ENCODE peak calls at places on chromosomes 3 and 15, in nine cellular contexts. One of them, this sample, is unnamed.

GRCh38 chr3:129654126-129654525 is 47.6 kb upstream of the PLXND1 start:
- DNase-seq in stimulated activated naive CD4-positive, alpha-beta T cell treated with Interleukin-2 at 50 U/mL for 16 hours: no peak
- DNase-seq in posterior cingulate gyrus: no peak
- DNase-seq in HTR-8/SVneo: no peak
- DNase-seq in gastrocnemius medialis: no peak
- DNase-seq in pancreas: no peak
- DNase-seq in H9: no peak
- DNase-seq in T-helper 9 cell: no peak
- DNase-seq in activated CD4-positive, CD25-positive, alpha-beta regulatory T cell: no peak
- DNase-seq in this sample: no peak

GRCh38 chr15:96544162-96544756 is 213.8 kb downstream of the NR2F2 start:
- DNase-seq in T-helper 9 cell: no peak
- DNase-seq in gastrocnemius medialis: no peak
- DNase-seq in posterior cingulate gyrus: no peak
- DNase-seq in HTR-8/SVneo: no peak
- DNase-seq in H9: no peak
- DNase-seq in stimulated activated naive CD4-positive, alpha-beta T cell treated with Interleukin-2 at 50 U/mL for 16 hours: no peak
- DNase-seq in activated CD4-positive, CD25-positive, alpha-beta regulatory T cell: no peak
- DNase-seq in pancreas: no peak
- DNase-seq in this sample: no peak

GRCh38 chr15:36392666-36393266 is 186.7 kb upstream of the CDIN1 start:
- DNase-seq in stimulated activated naive CD4-positive, alpha-beta T cell treated with Interleukin-2 at 50 U/mL for 16 hours: no peak
- DNase-seq in gastrocnemius medialis: no peak
- DNase-seq in HTR-8/SVneo: no peak
- DNase-seq in pancreas: no peak
- DNase-seq in H9: no peak
- DNase-seq in T-helper 9 cell: no peak
- DNase-seq in activated CD4-positive, CD25-positive, alpha-beta regulatory T cell: no peak
- DNase-seq in posterior cingulate gyrus: no peak
- DNase-seq in this sample: no peak

GRCh38 chr3:48858709-48859108 is 11.0 kb upstream of the PRKAR2A start:
- DNase-seq in HTR-8/SVneo: no peak
- DNase-seq in activated CD4-positive, CD25-positive, alpha-beta regulatory T cell: no peak
- DNase-seq in pancreas: no peak
- DNase-seq in T-helper 9 cell: no peak
- DNase-seq in H9: no peak
- DNase-seq in stimulated activated naive CD4-positive, alpha-beta T cell treated with Interleukin-2 at 50 U/mL for 16 hours: no peak
- DNase-seq in posterior cingulate gyrus: no peak
- DNase-seq in gastrocnemius medialis: no peak
- DNase-seq in this sample: no peak

GRCh38 chr15:92638291-92638708 is 17.3 kb downstream of the FAM174B start:
- DNase-seq in T-helper 9 cell: no peak
- DNase-seq in HTR-8/SVneo: no peak
- DNase-seq in stimulated activated naive CD4-positive, alpha-beta T cell treated with Interleukin-2 at 50 U/mL for 16 hours: no peak
- DNase-seq in activated CD4-positive, CD25-positive, alpha-beta regulatory T cell: no peak
- DNase-seq in H9: no peak
- DNase-seq in posterior cingulate gyrus: no peak
- DNase-seq in pancreas: peak; percentile 70
- DNase-seq in gastrocnemius medialis: no peak
- DNase-seq in this sample: peak; percentile 66

GRCh38 chr3:141308588-141309218 is 59.6 kb upstream of the ZBTB38 start:
- DNase-seq in HTR-8/SVneo: peak; percentile 34
- DNase-seq in activated CD4-positive, CD25-positive, alpha-beta regulatory T cell: no peak
- DNase-seq in stimulated activated naive CD4-positive, alpha-beta T cell treated with Interleukin-2 at 50 U/mL for 16 hours: no peak
- DNase-seq in posterior cingulate gyrus: peak; percentile 32
- DNase-seq in pancreas: peak; percentile 78
- DNase-seq in gastrocnemius medialis: no peak
- DNase-seq in H9: peak; percentile 89
- DNase-seq in T-helper 9 cell: no peak
- DNase-seq in this sample: peak; percentile 80

GRCh38 chr3:125916376-125916978 is 52.5 kb upstream of the ROPN1B start:
- DNase-seq in posterior cingulate gyrus: peak; percentile 97
- DNase-seq in activated CD4-positive, CD25-positive, alpha-beta regulatory T cell: peak; percentile 99
- DNase-seq in pancreas: no peak
- DNase-seq in HTR-8/SVneo: peak; percentile 77
- DNase-seq in gastrocnemius medialis: no peak
- DNase-seq in T-helper 9 cell: peak; percentile 97
- DNase-seq in stimulated activated naive CD4-positive, alpha-beta T cell treated with Interleukin-2 at 50 U/mL for 16 hours: peak; percentile 100
- DNase-seq in H9: peak; percentile 96
- DNase-seq in this sample: peak; percentile 93

GRCh38 chr3:13149331-13150203 is 76.3 kb upstream of the IQSEC1 start:
- DNase-seq in stimulated activated naive CD4-positive, alpha-beta T cell treated with Interleukin-2 at 50 U/mL for 16 hours: no peak
- DNase-seq in pancreas: no peak
- DNase-seq in posterior cingulate gyrus: no peak
- DNase-seq in H9: no peak
- DNase-seq in HTR-8/SVneo: no peak
- DNase-seq in activated CD4-positive, CD25-positive, alpha-beta regulatory T cell: no peak
- DNase-seq in T-helper 9 cell: no peak
- DNase-seq in gastrocnemius medialis: no peak
- DNase-seq in this sample: no peak

GRCh38 chr3:189349772-189350171 is 178.0 kb downstream of the TPRG1 start:
- DNase-seq in gastrocnemius medialis: no peak
- DNase-seq in posterior cingulate gyrus: no peak
- DNase-seq in activated CD4-positive, CD25-positive, alpha-beta regulatory T cell: no peak
- DNase-seq in stimulated activated naive CD4-positive, alpha-beta T cell treated with Interleukin-2 at 50 U/mL for 16 hours: no peak
- DNase-seq in T-helper 9 cell: no peak
- DNase-seq in pancreas: no peak
- DNase-seq in HTR-8/SVneo: no peak
- DNase-seq in H9: no peak
- DNase-seq in this sample: no peak

GRCh38 chr3:141227752-141228151 is 3.9 kb upstream of the PXYLP1 start:
- DNase-seq in activated CD4-positive, CD25-positive, alpha-beta regulatory T cell: no peak
- DNase-seq in posterior cingulate gyrus: no peak
- DNase-seq in HTR-8/SVneo: no peak
- DNase-seq in stimulated activated naive CD4-positive, alpha-beta T cell treated with Interleukin-2 at 50 U/mL for 16 hours: no peak
- DNase-seq in gastrocnemius medialis: no peak
- DNase-seq in H9: no peak
- DNase-seq in T-helper 9 cell: no peak
- DNase-seq in pancreas: no peak
- DNase-seq in this sample: peak; percentile 51

This sample was measured in H4.